ENCODE peak calls at places on chromosomes 1 and 21, in seven cellular contexts. K, G, X, Z, W, N and D are unnamed samples.

GRCh38 chr1:24540906-24541710 is 14.8 kb upstream of the NCMAP start:
- DNase-seq in K (no peak), Z (peak), N (no peak), X (no peak), W (peak), G (no peak), D (no peak)

GRCh38 chr1:240304466-240304865 is 212.8 kb downstream of the FMN2 start:
- DNase-seq in Z (no peak), W (no peak), G (no peak), X (no peak), N (no peak), K (no peak), D (peak)

GRCh38 chr21:21003701-21004100 is 5.5 kb downstream of the NCAM2 start:
- DNase-seq in X (no peak), N (no peak), W (no peak), G (peak), Z (peak), K (no peak), D (no peak)

GRCh38 chr1:18333220-18333619 is 147.5 kb upstream of the KLHDC7A start:
- DNase-seq in W (no peak), X (no peak), N (no peak), G (no peak), Z (no peak), K (no peak), D (no peak)

GRCh38 chr1:76770979-76771378 is 96.3 kb upstream of the ST6GALNAC5 start:
- DNase-seq in G (no peak), W (no peak), Z (no peak), N (no peak), K (no peak), X (no peak), D (no peak)

GRCh38 chr1:17653728-17654351 is 101.3 kb upstream of the ACTL8 start:
- DNase-seq in X (peak), Z (peak), W (no peak), G (peak), N (no peak), K (no peak), D (no peak)

GRCh38 chr21:31201144-31201543 is 142.9 kb downstream of the TIAM1 start:
- DNase-seq in X (no peak), Z (no peak), N (no peak), W (no peak), K (no peak), G (no peak), D (no peak)

GRCh38 chr1:217191441-217191840 is 439.4 kb downstream of the GPATCH2 start:
- DNase-seq in X (no peak), Z (no peak), N (no peak), G (no peak), W (no peak), K (no peak), D (no peak)

GRCh38 chr1:63000508-63000907 is 216.6 kb downstream of the ATG4C start:
- DNase-seq in N (no peak), Z (no peak), X (no peak), W (no peak), K (no peak), G (no peak), D (peak)

GRCh38 chr1:167694691-167695090 is 27.1 kb upstream of the MPZL1 start:
- DNase-seq in Z (no peak), N (no peak), W (no peak), X (no peak), G (no peak), K (no peak), D (no peak)

GRCh38 chr1:6858586-6858985 is 73.3 kb downstream of the CAMTA1 start:
- DNase-seq in X (no peak), K (no peak), G (no peak), N (no peak), Z (no peak), W (no peak), D (no peak)

GRCh38 chr1:76074321-76075187 is at the start of gene ST6GALNAC3:
- DNase-seq in K (peak), N (peak), X (peak), G (peak), W (peak), Z (peak), D (peak)

GRCh38 chr21:44870748-44871495 is 2.6 kb downstream of the PTTG1IP start:
- DNase-seq in K (no peak), N (peak), W (peak), G (no peak), Z (no peak), X (no peak), D (no peak)
- TF ChIP-seq POLR2AphosphoS5 in K (peak), N (no peak), W (no peak), G (no peak), Z (no peak), X (no peak), D (peak)

GRCh38 chr1:219414250-219414649 is 198.7 kb downstream of the ZC3H11B start:
- DNase-seq in K (no peak), X (no peak), N (no peak), G (no peak), Z (no peak), W (no peak), D (no peak)
- TF ChIP-seq EP300 in K (no peak), X (no peak), N (no peak), G (no peak), Z (no peak), W (no peak), D (no peak)

GRCh38 chr1:107943694-107944093 is 21.3 kb downstream of the VAV3 start:
- DNase-seq in X (no peak), N (no peak), K (no peak), Z (no peak), W (no peak), G (no peak), D (no peak)
- H3K27ac ChIP-seq in X (no peak), N (no peak), K (no peak), Z (no peak), W (no peak), G (no peak), D (no peak)

GRCh38 chr1:232553809-232554208 is 76.1 kb downstream of the SIPA1L2 start:
- DNase-seq in N (no peak), X (no peak), W (no peak), Z (no peak), K (no peak), G (no peak), D (no peak)

GRCh38 chr1:232555581-232556189 is 74.2 kb downstream of the SIPA1L2 start:
- DNase-seq in X (no peak), Z (no peak), K (no peak), N (no peak), G (no peak), W (no peak), D (no peak)

GRCh38 chr1:232551281-232551835 is 78.6 kb downstream of the SIPA1L2 start:
- DNase-seq in Z (no peak), G (no peak), X (no peak), N (no peak), K (peak), W (no peak), D (no peak)

GRCh38 chr1:232554431-232554830 is 75.5 kb downstream of the SIPA1L2 start:
- DNase-seq in N (no peak), K (no peak), G (no peak), W (no peak), Z (no peak), X (no peak), D (no peak)

DNA sequence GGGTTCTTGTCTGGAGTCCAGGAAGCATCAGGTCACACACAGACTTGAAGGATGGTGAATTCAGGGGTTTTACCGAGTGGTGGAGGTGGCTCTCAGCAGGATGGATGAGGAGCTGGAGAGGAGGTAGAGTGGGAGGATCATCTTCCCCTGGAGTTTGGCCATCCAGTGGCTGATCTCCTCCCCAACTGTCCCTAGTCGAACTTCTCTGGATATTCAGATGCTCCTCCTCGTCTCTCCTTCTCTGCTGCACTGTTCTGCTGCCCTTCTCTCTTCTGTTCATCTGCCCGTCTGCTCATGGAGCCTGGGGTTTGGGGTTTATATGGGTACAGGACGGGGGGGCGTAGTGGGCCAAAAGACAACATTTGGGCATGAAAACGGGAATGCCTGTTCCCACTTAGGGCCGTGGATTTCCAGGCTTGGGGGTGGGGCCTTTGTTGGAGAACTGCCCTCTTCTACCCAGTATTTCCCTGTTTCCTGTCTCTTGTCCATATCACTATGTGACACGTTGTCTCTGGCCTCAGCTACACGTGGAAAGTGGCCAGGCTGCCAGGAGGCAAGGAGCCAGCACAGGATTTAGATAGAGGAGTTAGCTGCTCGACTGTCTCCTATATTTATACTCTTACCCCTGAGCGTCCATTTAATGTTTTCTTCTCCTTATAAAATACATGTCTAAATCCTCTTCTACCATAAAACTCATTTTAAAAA is 76.7 kb downstream of the SIPA1L2 start:
- DNase-seq in W (peak), Z (no peak), N (peak), K (no peak), G (peak), X (no peak), D (peak)
- TF ChIP-seq POLR2AphosphoS5 in W (peak), Z (no peak), N (no peak), K (peak), G (no peak), X (no peak), D (no peak)

DNA sequence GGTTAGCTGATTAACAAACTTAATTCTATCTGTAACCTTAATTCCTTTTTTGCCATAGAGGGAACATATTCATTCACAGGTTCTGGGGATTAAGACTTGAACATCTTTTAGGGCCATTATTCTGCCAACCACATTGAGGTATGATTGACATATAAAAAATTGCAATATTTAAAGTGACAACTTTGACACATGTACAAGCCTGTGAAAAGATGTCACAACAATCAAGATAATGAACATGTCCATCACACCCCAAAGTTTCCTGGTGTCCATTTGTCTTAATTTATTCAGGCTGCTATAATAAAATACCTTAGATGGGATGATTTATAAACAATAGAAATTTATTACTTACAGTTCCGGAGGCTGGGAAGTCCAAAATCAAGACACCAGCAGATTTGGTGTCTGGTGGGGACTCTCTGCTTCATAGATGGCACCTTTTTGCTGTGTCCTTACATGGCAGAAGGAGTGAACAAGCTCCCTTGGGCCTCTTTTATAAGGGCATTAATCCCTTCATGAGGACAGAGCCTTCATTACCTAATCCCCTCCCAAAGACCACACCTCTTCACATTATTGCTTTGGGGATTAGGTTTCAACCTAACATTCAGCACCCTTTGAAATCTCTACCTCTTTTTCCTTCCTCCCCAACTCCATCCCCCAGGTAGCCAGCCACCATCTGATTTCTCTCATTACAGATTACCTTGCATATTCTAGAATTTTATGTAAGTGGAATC is 33.0 kb upstream of the TP53BP2 start:
- DNase-seq in Z (no peak), G (no peak), X (no peak), N (no peak), K (no peak), W (no peak), D (no peak)
- TF ChIP-seq EP300 in Z (no peak), G (no peak), X (no peak), N (no peak), K (no peak), W (no peak), D (no peak)

DNA sequence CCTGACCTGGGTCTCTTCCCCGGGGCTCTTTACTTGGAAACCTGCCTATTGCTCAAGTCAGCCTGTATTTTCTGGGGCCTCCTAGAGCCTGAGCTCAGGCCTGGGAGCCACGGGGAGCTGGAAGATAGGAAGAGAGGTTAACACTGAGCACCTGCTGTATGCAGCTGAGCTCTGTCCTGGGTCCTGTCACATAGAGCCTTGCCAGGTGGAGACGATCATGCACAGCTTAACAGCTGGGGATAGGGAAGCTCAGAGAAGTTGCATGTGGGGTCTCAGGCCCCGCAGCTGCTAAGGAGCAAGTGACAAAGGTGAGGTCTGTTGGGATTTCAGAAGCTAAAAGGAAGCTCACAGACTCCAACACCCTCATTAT is 127.4 kb upstream of the TMEM51 start:
- DNase-seq in X (no peak), N (no peak), K (no peak), Z (no peak), W (no peak), G (no peak), D (no peak)
- H3K27ac ChIP-seq in X (no peak), N (no peak), K (no peak), Z (no peak), W (no peak), G (no peak), D (no peak)

DNA sequence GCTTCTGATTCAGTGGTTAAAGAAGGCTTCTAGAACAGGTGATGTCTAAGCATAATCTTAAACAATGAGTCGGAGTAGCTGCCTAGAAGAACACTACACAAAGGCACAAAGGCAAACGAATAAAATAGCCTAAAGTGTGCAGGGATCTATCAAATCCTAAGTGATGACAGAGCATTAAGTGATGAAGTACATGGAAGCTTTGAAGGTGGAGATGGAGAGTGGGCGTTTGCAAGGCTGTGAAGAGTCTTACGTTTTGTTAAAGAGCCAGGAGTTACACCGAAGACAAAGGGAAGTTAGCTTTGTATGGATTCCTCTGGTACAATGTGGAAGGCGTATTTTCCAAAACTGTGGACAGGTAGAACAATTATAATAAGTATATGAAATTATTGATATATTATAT is 270.6 kb downstream of the NEGR1 start:
- DNase-seq in X (no peak), N (no peak), K (no peak), Z (no peak), G (no peak), W (no peak), D (no peak)
- TF ChIP-seq POLR2AphosphoS5 in X (no peak), N (no peak), K (no peak), Z (no peak), G (no peak), W (no peak), D (no peak)

DNA sequence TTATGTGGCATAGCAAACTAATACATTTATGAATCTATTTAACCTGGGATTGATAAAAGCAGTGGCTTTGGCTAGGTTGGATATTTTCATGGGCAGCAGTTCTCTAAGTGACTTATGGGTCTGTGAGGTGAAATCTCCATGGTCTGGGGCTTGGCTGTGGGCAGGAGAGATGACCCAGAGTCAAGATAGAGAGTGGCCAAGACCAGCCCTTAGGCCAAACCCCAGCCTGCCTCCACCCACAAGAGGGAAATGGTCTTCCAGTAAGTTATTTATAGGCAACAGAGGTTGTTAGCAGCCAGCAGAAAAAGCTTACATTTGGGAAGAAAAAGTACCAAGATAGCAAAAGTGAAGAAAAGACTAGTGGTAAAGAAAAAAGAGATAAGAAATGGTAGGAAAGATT is 61.4 kb downstream of the SLC35F3 start:
- DNase-seq in N (no peak), K (peak), G (no peak), X (no peak), Z (no peak), W (no peak), D (no peak)
- TF ChIP-seq EP300 in N (no peak), K (no peak), G (no peak), X (no peak), Z (no peak), W (no peak), D (no peak)

GRCh38 chr1:155962599-155963211 is 15.6 kb downstream of the ARHGEF2 start:
- DNase-seq in G (no peak), K (no peak), X (no peak), Z (no peak), N (no peak), W (peak), D (peak)
- H3K27ac ChIP-seq in G (no peak), K (peak), X (no peak), Z (no peak), N (no peak), W (peak), D (peak)